ENCODE peak calls at places on chromosome 15, in six cellular contexts. One of them, this sample, is unnamed.

GRCh38 chr15:47523669-47524068 is 193.6 kb upstream of the SEMA6D start:
- DNase-seq in GM23248: peak; percentile 42
- DNase-seq in MM.1S: no peak
- DNase-seq in hepatocyte: no peak
- DNase-seq in osteoblast: peak; percentile 68
- DNase-seq in A549: no peak
- DNase-seq in this sample: peak; percentile 11

GRCh38 chr15:42385206-42385979 is 26.1 kb downstream of the CAPN3 start:
- DNase-seq in MM.1S: peak; percentile 18
- DNase-seq in osteoblast: peak; percentile 76
- DNase-seq in hepatocyte: peak; percentile 81
- DNase-seq in GM23248: peak; percentile 57
- DNase-seq in A549: peak; percentile 54
- DNase-seq in this sample: peak; percentile 59

GRCh38 chr15:62985768-62986167 is 56.8 kb upstream of the TPM1 start:
- DNase-seq in A549: no peak
- DNase-seq in MM.1S: no peak
- DNase-seq in osteoblast: no peak
- DNase-seq in hepatocyte: peak; percentile 26
- DNase-seq in GM23248: no peak
- DNase-seq in this sample: peak; percentile 66

GRCh38 chr15:89912674-89913396 is at the start of gene ARPIN:
- DNase-seq in hepatocyte: peak; percentile 78
- DNase-seq in osteoblast: peak; percentile 95
- DNase-seq in MM.1S: no peak
- DNase-seq in GM23248: peak; percentile 74
- DNase-seq in A549: peak; percentile 63
- DNase-seq in this sample: no peak

GRCh38 chr15:24971052-24971451 is 16.3 kb downstream of the SNRPN start:
- DNase-seq in A549: no peak
- DNase-seq in hepatocyte: no peak
- DNase-seq in GM23248: no peak
- DNase-seq in MM.1S: no peak
- DNase-seq in osteoblast: no peak
- DNase-seq in this sample: no peak

GRCh38 chr15:82114660-82115059 is 68.8 kb upstream of the MEX3B start:
- DNase-seq in MM.1S: no peak
- DNase-seq in A549: no peak
- DNase-seq in GM23248: no peak
- DNase-seq in osteoblast: no peak
- DNase-seq in hepatocyte: no peak
- DNase-seq in this sample: no peak

GRCh38 chr15:55694652-55695150 is 48.3 kb downstream of the PRTG start:
- DNase-seq in osteoblast: no peak
- DNase-seq in A549: peak; percentile 41
- DNase-seq in GM23248: no peak
- DNase-seq in MM.1S: no peak
- DNase-seq in hepatocyte: peak; percentile 59
- DNase-seq in this sample: no peak

GRCh38 chr15:63030101-63030528 is 12.4 kb upstream of the TPM1 start:
- DNase-seq in MM.1S: no peak
- DNase-seq in osteoblast: peak; percentile 63
- DNase-seq in GM23248: peak; percentile 80
- DNase-seq in hepatocyte: no peak
- DNase-seq in A549: no peak
- DNase-seq in this sample: no peak

GRCh38 chr15:40928975-40929729 is at the start of gene DLL4:
- DNase-seq in osteoblast: peak; percentile 87
- DNase-seq in hepatocyte: peak; percentile 86
- DNase-seq in GM23248: peak; percentile 57
- DNase-seq in MM.1S: peak; percentile 81
- DNase-seq in A549: peak; percentile 73
- DNase-seq in this sample: peak; percentile 63

GRCh38 chr15:58432421-58432820 is 630 bp downstream of the LIPC start:
- DNase-seq in osteoblast: no peak
- DNase-seq in MM.1S: no peak
- DNase-seq in GM23248: peak; percentile 29
- DNase-seq in A549: no peak
- DNase-seq in hepatocyte: no peak
- DNase-seq in this sample: no peak

GRCh38 chr15:27532358-27532757 is 561.4 kb downstream of the GABRG3 start:
- DNase-seq in osteoblast: no peak
- DNase-seq in MM.1S: no peak
- DNase-seq in hepatocyte: no peak
- DNase-seq in A549: no peak
- DNase-seq in GM23248: no peak
- DNase-seq in this sample: no peak

GRCh38 chr15:94125131-94125530 is 106.2 kb upstream of the MCTP2 start:
- DNase-seq in hepatocyte: no peak
- DNase-seq in A549: no peak
- DNase-seq in osteoblast: no peak
- DNase-seq in GM23248: peak; percentile 65
- DNase-seq in MM.1S: no peak
- DNase-seq in this sample: no peak

GRCh38 chr15:101669744-101670143 is 17.6 kb upstream of the TM2D3 start:
- DNase-seq in A549: no peak
- DNase-seq in hepatocyte: no peak
- DNase-seq in osteoblast: peak; percentile 39
- DNase-seq in MM.1S: no peak
- DNase-seq in GM23248: peak; percentile 17
- DNase-seq in this sample: no peak

GRCh38 chr15:25783607-25784131 is 79.5 kb downstream of the ATP10A start:
- DNase-seq in hepatocyte: no peak
- DNase-seq in GM23248: peak; percentile 72
- DNase-seq in osteoblast: peak; percentile 82
- DNase-seq in A549: peak; percentile 49
- DNase-seq in MM.1S: no peak
- DNase-seq in this sample: no peak

GRCh38 chr15:68820205-68820588 is 498 bp downstream of the ANP32A start:
- DNase-seq in A549: peak; percentile 70
- DNase-seq in hepatocyte: peak; percentile 71
- DNase-seq in MM.1S: peak; percentile 56
- DNase-seq in osteoblast: no peak
- DNase-seq in GM23248: peak; percentile 69
- DNase-seq in this sample: peak; percentile 50

GRCh38 chr15:88202231-88202630 is 54.3 kb downstream of the NTRK3 start:
- DNase-seq in hepatocyte: no peak
- DNase-seq in MM.1S: no peak
- DNase-seq in GM23248: peak; percentile 38
- DNase-seq in A549: no peak
- DNase-seq in osteoblast: peak; percentile 81
- DNase-seq in this sample: no peak

GRCh38 chr15:42159381-42160015 is 3.1 kb upstream of the PLA2G4F start:
- DNase-seq in A549: no peak
- DNase-seq in hepatocyte: no peak
- DNase-seq in osteoblast: no peak
- DNase-seq in GM23248: no peak
- DNase-seq in MM.1S: no peak
- DNase-seq in this sample: no peak

GRCh38 chr15:70494861-70495571 is 268.3 kb downstream of the UACA start:
- DNase-seq in osteoblast: peak; percentile 97
- DNase-seq in MM.1S: no peak
- DNase-seq in A549: peak; percentile 98
- DNase-seq in GM23248: peak; percentile 94
- DNase-seq in hepatocyte: peak; percentile 92
- DNase-seq in this sample: peak; percentile 96

GRCh38 chr15:89101302-89102191 is 13.3 kb downstream of the ABHD2 start:
- DNase-seq in osteoblast: peak; percentile 89
- DNase-seq in hepatocyte: peak; percentile 78
- DNase-seq in GM23248: peak; percentile 97
- DNase-seq in A549: peak; percentile 98
- DNase-seq in MM.1S: no peak
- DNase-seq in this sample: peak; percentile 93

GRCh38 chr15:45179221-45179985 is 8.4 kb downstream of the SHF start:
- DNase-seq in A549: peak; percentile 43
- DNase-seq in GM23248: peak; percentile 38
- DNase-seq in osteoblast: peak; percentile 74
- DNase-seq in hepatocyte: no peak
- DNase-seq in MM.1S: peak; percentile 27
- DNase-seq in this sample: peak; percentile 47

GRCh38 chr15:40407343-40407990 is 1.9 kb downstream of the IVD start:
- DNase-seq in osteoblast: peak; percentile 31
- DNase-seq in GM23248: no peak
- DNase-seq in A549: no peak
- DNase-seq in hepatocyte: no peak
- DNase-seq in MM.1S: peak; percentile 60
- DNase-seq in this sample: no peak

GRCh38 chr15:51796777-51797474 is 32.5 kb upstream of the TMOD3 start:
- DNase-seq in hepatocyte: peak; percentile 26
- DNase-seq in GM23248: peak; percentile 22
- DNase-seq in A549: peak; percentile 81
- DNase-seq in MM.1S: no peak
- DNase-seq in osteoblast: no peak
- DNase-seq in this sample: peak; percentile 32

GRCh38 chr15:98824595-98824994 is 176.3 kb downstream of the IGF1R start:
- DNase-seq in MM.1S: no peak
- DNase-seq in osteoblast: no peak
- DNase-seq in hepatocyte: no peak
- DNase-seq in GM23248: peak; percentile 13
- DNase-seq in A549: no peak
- DNase-seq in this sample: no peak
- H3K4me2 ChIP-seq in MM.1S: no peak overlapping the region
- H3K4me2 ChIP-seq in osteoblast: no peak overlapping the region
- H3K4me2 ChIP-seq in hepatocyte: no peak overlapping the region
- H3K4me2 ChIP-seq in GM23248: no peak overlapping the region
- H3K4me2 ChIP-seq in A549: no peak overlapping the region
- H3K4me2 ChIP-seq in this sample: no peak overlapping the region

GRCh38 chr15:78322243-78322642 is 17.9 kb upstream of the CRABP1 start:
- DNase-seq in osteoblast: peak; percentile 86
- DNase-seq in A549: peak; percentile 35
- DNase-seq in GM23248: peak; percentile 73
- DNase-seq in hepatocyte: no peak
- DNase-seq in MM.1S: no peak
- DNase-seq in this sample: no peak
- H3K4me2 ChIP-seq in osteoblast: no peak overlapping the region
- H3K4me2 ChIP-seq in A549: peak overlapping the region; percentile 23
- H3K4me2 ChIP-seq in GM23248: no peak overlapping the region
- H3K4me2 ChIP-seq in hepatocyte: no peak overlapping the region
- H3K4me2 ChIP-seq in MM.1S: no peak overlapping the region
- H3K4me2 ChIP-seq in this sample: no peak overlapping the region

GRCh38 chr15:38688761-38689160 is 124.1 kb upstream of the RASGRP1 start:
- DNase-seq in hepatocyte: no peak
- DNase-seq in A549: no peak
- DNase-seq in GM23248: no peak
- DNase-seq in osteoblast: no peak
- DNase-seq in MM.1S: no peak
- DNase-seq in this sample: peak; percentile 49
- H3K4me2 ChIP-seq in hepatocyte: no peak overlapping the region
- H3K4me2 ChIP-seq in A549: no peak overlapping the region
- H3K4me2 ChIP-seq in GM23248: no peak overlapping the region
- H3K4me2 ChIP-seq in osteoblast: no peak overlapping the region
- H3K4me2 ChIP-seq in MM.1S: no peak overlapping the region
- H3K4me2 ChIP-seq in this sample: no peak overlapping the region

DNA sequence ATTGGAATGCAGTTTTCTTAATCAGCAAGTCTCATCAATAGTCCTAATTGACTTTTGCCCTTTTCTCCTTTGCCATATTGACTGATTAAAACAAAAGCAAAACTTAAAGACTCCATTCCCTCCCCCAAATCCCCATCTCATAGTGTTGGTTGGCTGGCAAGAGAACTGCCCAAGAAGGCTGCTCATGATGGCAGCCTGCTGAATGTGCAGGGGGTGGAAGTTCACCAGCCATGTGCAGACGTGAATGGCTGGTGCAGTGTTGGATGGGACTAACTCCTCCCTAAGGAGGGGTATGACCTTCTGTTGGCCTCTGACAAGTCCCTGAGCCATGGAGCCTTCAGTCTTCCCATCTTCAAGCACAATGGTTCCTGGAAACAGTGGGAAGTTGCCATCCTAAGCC is 7.0 kb downstream of the SMAD3 start:
- DNase-seq in MM.1S: no peak
- DNase-seq in hepatocyte: no peak
- DNase-seq in osteoblast: no peak
- DNase-seq in A549: peak; percentile 80
- DNase-seq in GM23248: no peak
- DNase-seq in this sample: no peak
- H3K4me2 ChIP-seq in MM.1S: no peak overlapping the region
- H3K4me2 ChIP-seq in hepatocyte: peak overlapping the region; percentile 2
- H3K4me2 ChIP-seq in osteoblast: peak overlapping the region; percentile 2
- H3K4me2 ChIP-seq in A549: peak overlapping the region; percentile 94
- H3K4me2 ChIP-seq in GM23248: no peak overlapping the region
- H3K4me2 ChIP-seq in this sample: no peak overlapping the region

GRCh38 chr15:72495007-72495406 is 20.9 kb downstream of the ARIH1 start:
- DNase-seq in hepatocyte: no peak
- DNase-seq in MM.1S: no peak
- DNase-seq in A549: no peak
- DNase-seq in osteoblast: no peak
- DNase-seq in GM23248: no peak
- DNase-seq in this sample: no peak
- H3K4me2 ChIP-seq in hepatocyte: no peak overlapping the region
- H3K4me2 ChIP-seq in MM.1S: no peak overlapping the region
- H3K4me2 ChIP-seq in A549: no peak overlapping the region
- H3K4me2 ChIP-seq in osteoblast: no peak overlapping the region
- H3K4me2 ChIP-seq in GM23248: no peak overlapping the region
- H3K4me2 ChIP-seq in this sample: no peak overlapping the region

DNA sequence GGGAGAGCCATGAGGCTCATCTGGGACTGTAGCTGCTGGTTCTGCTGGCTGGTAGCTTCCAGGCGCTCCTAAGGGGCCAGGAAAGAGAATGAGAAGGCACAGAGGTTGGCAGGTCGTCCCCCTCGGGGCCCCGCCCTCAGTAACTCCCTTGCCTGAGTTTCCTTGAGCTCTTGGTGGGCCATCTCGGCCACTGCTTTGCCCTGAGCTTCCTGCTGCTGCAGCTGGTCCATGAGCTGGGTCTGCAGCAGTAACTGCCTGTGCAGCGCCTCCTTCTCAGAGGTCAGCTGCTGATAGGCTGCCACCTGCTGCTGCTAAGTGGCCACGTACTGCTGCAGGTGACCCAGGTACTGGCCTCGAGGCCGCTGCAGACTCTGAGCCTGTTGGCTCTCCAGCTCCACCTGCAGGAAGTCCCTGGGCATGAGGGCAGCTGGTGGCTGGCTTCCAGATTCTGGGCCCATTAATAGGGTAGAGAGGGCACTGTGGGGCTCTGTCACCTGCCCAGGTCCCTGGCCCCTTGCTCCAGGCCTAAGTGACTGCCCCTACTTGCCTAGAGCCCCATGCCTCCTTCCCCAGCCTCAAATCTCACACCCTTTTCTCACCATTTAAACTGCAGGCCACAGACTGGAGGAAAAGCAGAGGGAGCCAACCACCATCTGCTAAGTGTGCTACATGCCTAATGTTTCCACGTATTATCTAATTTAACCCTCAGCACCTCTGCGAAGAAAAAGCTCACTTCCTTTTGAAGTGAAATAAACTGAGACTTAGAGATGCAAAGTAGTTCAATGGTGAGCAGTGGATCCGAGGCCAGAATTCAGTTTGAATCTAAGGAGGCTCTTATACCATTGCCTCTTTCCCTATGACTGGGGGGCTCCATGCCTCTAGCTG is 10.8 kb upstream of the VPS33B start:
- DNase-seq in A549: peak; percentile 73
- DNase-seq in MM.1S: peak; percentile 76
- DNase-seq in hepatocyte: peak; percentile 87
- DNase-seq in GM23248: peak; percentile 61
- DNase-seq in osteoblast: no peak
- DNase-seq in this sample: peak; percentile 91
- H3K4me2 ChIP-seq in A549: peak overlapping the region; percentile 61
- H3K4me2 ChIP-seq in MM.1S: peak overlapping the region; percentile 52
- H3K4me2 ChIP-seq in hepatocyte: peak overlapping the region; percentile 31
- H3K4me2 ChIP-seq in GM23248: no peak overlapping the region
- H3K4me2 ChIP-seq in osteoblast: peak overlapping the region; percentile 39
- H3K4me2 ChIP-seq in this sample: no peak overlapping the region

This sample was measured in trophoblast cell.